ENCODE peak calls at places on chromosomes 6 and 20, in seven cellular contexts. K is nucleus accumbens; L is left kidney; B is EL; N is cardiac fibroblast; J is activated CD8-positive, alpha-beta memory T cell treated with anti-CD3 and anti-CD28 coated beads, Interleukin-2, amount 50 U/mL, for 48 hours; S is coronary artery. R is an unnamed sample.

GRCh38 chr20:32820000-32820697 is 395 bp downstream of the MAPRE1 start:
- DNase-seq in L (peak; percentile 89), J (peak; percentile 94), S (no peak), N (no peak), K (peak; percentile 88), B (no peak), R (peak; percentile 41)

GRCh38 chr20:59939052-59939878 is 840 bp downstream of the PPP1R3D start:
- DNase-seq in K (no peak), L (peak; percentile 76), J (no peak), N (peak; percentile 20), B (no peak), S (no peak), R (no peak)

GRCh38 chr6:40960784-40961430 is 78.1 kb downstream of the UNC5CL start:
- DNase-seq in S (no peak), K (no peak), J (no peak), L (no peak), B (no peak), N (no peak), R (no peak)

GRCh38 chr6:6694825-6695710 is 106.5 kb downstream of the LY86 start:
- DNase-seq in J (no peak), N (peak; percentile 33), B (no peak), K (no peak), L (no peak), S (no peak), R (no peak)

GRCh38 chr6:25601797-25602679 is 50.0 kb upstream of the SCGN start:
- DNase-seq in S (no peak), L (peak; percentile 70), B (peak; percentile 46), J (no peak), N (peak; percentile 77), K (no peak), R (no peak)

GRCh38 chr20:63682384-63683139 is 13.9 kb upstream of the TNFRSF6B start:
- DNase-seq in K (no peak), L (no peak), N (peak; percentile 98), J (no peak), S (peak; percentile 93), B (peak; percentile 100), R (peak; percentile 72)

GRCh38 chr6:143634486-143634885 is 43.3 kb upstream of the PHACTR2 start:
- DNase-seq in J (no peak), B (peak; percentile 65), K (no peak), L (no peak), S (no peak), N (no peak), R (no peak)

GRCh38 chr6:20265842-20266241 is 53.6 kb upstream of the MBOAT1 start:
- DNase-seq in L (no peak), K (no peak), J (no peak), S (no peak), B (no peak), N (no peak), R (no peak)

GRCh38 chr6:30321692-30322388 is 4.9 kb upstream of the TRIM39 start:
- DNase-seq in L (no peak), J (no peak), S (no peak), N (peak; percentile 16), K (no peak), B (peak; percentile 34), R (no peak)